ENCODE peak calls at places on chromosomes 2 and 18, in five cellular contexts. One of them, this sample, is unnamed.

GRCh38 chr18:3624546-3624817 is 174.5 kb downstream of the TGIF1 start:
- DNase-seq in OCI-LY7: no peak
- DNase-seq in neural progenitor cell: no peak
- DNase-seq in PC-3: no peak
- DNase-seq in HCT116: no peak
- DNase-seq in this sample: no peak

GRCh38 chr2:71299507-71299906 is 32.1 kb upstream of the ZNF638 start:
- DNase-seq in HCT116: no peak
- DNase-seq in PC-3: peak
- DNase-seq in OCI-LY7: peak
- DNase-seq in neural progenitor cell: peak
- DNase-seq in this sample: peak

GRCh38 chr2:152762202-152762601 is 43.8 kb downstream of the ARL6IP6 start:
- DNase-seq in PC-3: no peak
- DNase-seq in OCI-LY7: no peak
- DNase-seq in HCT116: no peak
- DNase-seq in neural progenitor cell: peak
- DNase-seq in this sample: no peak

GRCh38 chr2:32745191-32745590 is 117.3 kb downstream of the TTC27 start:
- DNase-seq in PC-3: peak
- DNase-seq in HCT116: no peak
- DNase-seq in OCI-LY7: no peak
- DNase-seq in neural progenitor cell: no peak
- DNase-seq in this sample: no peak

GRCh38 chr2:5070257-5070656 is 621.9 kb upstream of the SOX11 start:
- DNase-seq in OCI-LY7: no peak
- DNase-seq in PC-3: peak
- DNase-seq in HCT116: no peak
- DNase-seq in neural progenitor cell: no peak
- DNase-seq in this sample: peak

GRCh38 chr18:63155169-63155852 is 164.3 kb downstream of the BCL2 start:
- DNase-seq in HCT116: peak
- DNase-seq in OCI-LY7: peak
- DNase-seq in PC-3: peak
- DNase-seq in neural progenitor cell: peak
- DNase-seq in this sample: peak

GRCh38 chr2:16034975-16035746 is 94.8 kb downstream of the MYCN start:
- DNase-seq in HCT116: no peak
- DNase-seq in neural progenitor cell: no peak
- DNase-seq in PC-3: no peak
- DNase-seq in OCI-LY7: no peak
- DNase-seq in this sample: no peak

GRCh38 chr18:44986933-44987332 is 306.2 kb downstream of the SETBP1 start:
- DNase-seq in HCT116: no peak
- DNase-seq in PC-3: no peak
- DNase-seq in OCI-LY7: no peak
- DNase-seq in neural progenitor cell: no peak
- DNase-seq in this sample: no peak

GRCh38 chr2:210099940-210100339 is 71.3 kb downstream of the KANSL1L start:
- DNase-seq in HCT116: no peak
- DNase-seq in OCI-LY7: no peak
- DNase-seq in neural progenitor cell: peak
- DNase-seq in PC-3: no peak
- DNase-seq in this sample: peak

GRCh38 chr2:157874997-157875719 is 972 bp downstream of the ACVR1 start:
- DNase-seq in OCI-LY7: peak
- DNase-seq in HCT116: no peak
- DNase-seq in neural progenitor cell: peak
- DNase-seq in PC-3: peak
- DNase-seq in this sample: peak

GRCh38 chr2:12257476-12257875 is 459.3 kb upstream of the TRIB2 start:
- DNase-seq in neural progenitor cell: no peak
- DNase-seq in OCI-LY7: no peak
- DNase-seq in HCT116: no peak
- DNase-seq in PC-3: no peak
- DNase-seq in this sample: no peak

GRCh38 chr18:24009651-24010333 is 4.8 kb upstream of the TTC39C start:
- DNase-seq in HCT116: no peak
- DNase-seq in neural progenitor cell: no peak
- DNase-seq in PC-3: no peak
- DNase-seq in OCI-LY7: peak
- DNase-seq in this sample: no peak

GRCh38 chr18:23650963-23651927 is 11.5 kb downstream of the ANKRD29 start:
- DNase-seq in PC-3: peak
- DNase-seq in HCT116: no peak
- DNase-seq in OCI-LY7: no peak
- DNase-seq in neural progenitor cell: no peak
- DNase-seq in this sample: no peak

GRCh38 chr2:206488623-206489022 is 45.3 kb downstream of the ADAM23 start:
- DNase-seq in neural progenitor cell: no peak
- DNase-seq in PC-3: no peak
- DNase-seq in HCT116: no peak
- DNase-seq in OCI-LY7: no peak
- DNase-seq in this sample: no peak

GRCh38 chr2:23988371-23988770 is 21.5 kb upstream of the MFSD2B start:
- DNase-seq in HCT116: no peak
- DNase-seq in PC-3: peak
- DNase-seq in neural progenitor cell: no peak
- DNase-seq in OCI-LY7: peak
- DNase-seq in this sample: no peak

GRCh38 chr2:182300603-182301002 is 126.2 kb downstream of the PDE1A start:
- DNase-seq in PC-3: peak
- DNase-seq in neural progenitor cell: no peak
- DNase-seq in OCI-LY7: no peak
- DNase-seq in HCT116: no peak
- DNase-seq in this sample: no peak

GRCh38 chr2:196995757-196996314 is 69.3 kb upstream of the PGAP1 start:
- DNase-seq in neural progenitor cell: no peak
- DNase-seq in OCI-LY7: no peak
- DNase-seq in HCT116: no peak
- DNase-seq in PC-3: no peak
- DNase-seq in this sample: no peak

GRCh38 chr2:177188482-177189469 is 23.8 kb upstream of the HNRNPA3 start:
- DNase-seq in OCI-LY7: no peak
- DNase-seq in HCT116: no peak
- DNase-seq in neural progenitor cell: no peak
- DNase-seq in PC-3: no peak
- DNase-seq in this sample: no peak

GRCh38 chr2:207561386-207562080 is 31.8 kb downstream of the CREB1 start:
- DNase-seq in neural progenitor cell: no peak
- DNase-seq in OCI-LY7: no peak
- DNase-seq in PC-3: no peak
- DNase-seq in HCT116: no peak
- DNase-seq in this sample: no peak

GRCh38 chr2:95017308-95017630 is 8.2 kb upstream of the MAL start:
- DNase-seq in PC-3: no peak
- DNase-seq in OCI-LY7: no peak
- DNase-seq in neural progenitor cell: no peak
- DNase-seq in HCT116: no peak
- DNase-seq in this sample: no peak

GRCh38 chr2:236555486-236555885 is 14.1 kb upstream of the ACKR3 start:
- DNase-seq in OCI-LY7: no peak
- DNase-seq in HCT116: no peak
- DNase-seq in neural progenitor cell: no peak
- DNase-seq in PC-3: no peak
- DNase-seq in this sample: no peak

GRCh38 chr2:236561874-236562273 is 7.8 kb upstream of the ACKR3 start:
- DNase-seq in OCI-LY7: no peak
- DNase-seq in PC-3: no peak
- DNase-seq in neural progenitor cell: no peak
- DNase-seq in HCT116: no peak
- DNase-seq in this sample: no peak

GRCh38 chr2:236562434-236562833 is 7.2 kb upstream of the ACKR3 start:
- DNase-seq in OCI-LY7: peak
- DNase-seq in HCT116: peak
- DNase-seq in PC-3: peak
- DNase-seq in neural progenitor cell: no peak
- DNase-seq in this sample: peak

GRCh38 chr2:236557894-236558532 is 11.6 kb upstream of the ACKR3 start:
- DNase-seq in HCT116: no peak
- DNase-seq in OCI-LY7: no peak
- DNase-seq in neural progenitor cell: no peak
- DNase-seq in PC-3: no peak
- DNase-seq in this sample: peak

GRCh38 chr2:236558999-236559978 is 10.3 kb upstream of the ACKR3 start:
- DNase-seq in neural progenitor cell: no peak
- DNase-seq in OCI-LY7: no peak
- DNase-seq in PC-3: no peak
- DNase-seq in HCT116: no peak
- DNase-seq in this sample: no peak
- TF ChIP-seq EZH2phosphoT487 in neural progenitor cell: no peak
- TF ChIP-seq EZH2phosphoT487 in OCI-LY7: no peak
- TF ChIP-seq EZH2phosphoT487 in PC-3: no peak
- TF ChIP-seq EZH2phosphoT487 in HCT116: no peak
- TF ChIP-seq EZH2phosphoT487 in this sample: no peak

DNA sequence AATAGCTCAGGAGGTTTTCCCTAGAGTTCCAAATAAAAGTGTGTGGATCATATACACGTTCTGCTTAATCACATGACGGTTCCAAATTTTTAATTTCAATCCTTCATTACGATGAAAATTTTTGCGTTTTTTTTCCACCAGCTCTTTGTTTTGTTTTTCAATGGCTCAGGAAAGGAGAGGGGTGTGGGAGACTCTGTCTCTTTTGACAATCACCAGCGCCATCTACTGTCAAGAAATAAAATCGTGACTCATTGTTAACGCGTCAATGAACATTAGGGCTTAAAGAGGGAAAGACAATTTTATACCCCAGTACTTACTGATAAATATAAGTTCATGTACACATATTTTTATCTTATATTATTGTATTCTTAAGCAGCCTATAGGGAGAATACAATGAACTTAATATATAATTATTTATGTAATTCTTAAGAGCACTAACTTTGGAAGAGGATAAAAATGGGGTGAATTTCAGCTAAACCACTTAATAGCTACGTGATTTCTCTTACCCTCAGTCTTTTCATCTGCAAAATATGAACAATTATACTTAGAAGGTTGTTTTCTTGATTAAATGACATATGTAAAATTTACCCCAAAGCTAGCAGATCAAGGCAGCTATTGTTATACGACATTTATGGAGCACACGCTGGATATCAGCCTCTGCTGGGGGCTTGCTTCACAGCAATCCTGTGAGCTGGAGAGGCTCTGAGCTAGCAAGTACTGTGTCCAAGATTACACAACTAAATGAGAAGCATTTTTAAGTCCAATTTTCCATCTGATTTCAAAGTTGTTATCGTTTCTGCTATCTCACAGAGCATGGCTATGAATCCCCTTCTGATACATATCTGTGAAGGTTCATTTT is 47.4 kb upstream of the RMDN2 start:
- DNase-seq in PC-3: peak
- DNase-seq in HCT116: peak
- DNase-seq in OCI-LY7: peak
- DNase-seq in neural progenitor cell: peak
- DNase-seq in this sample: peak
- TF ChIP-seq EZH2phosphoT487 in PC-3: no peak
- TF ChIP-seq EZH2phosphoT487 in HCT116: no peak
- TF ChIP-seq EZH2phosphoT487 in OCI-LY7: no peak
- TF ChIP-seq EZH2phosphoT487 in neural progenitor cell: no peak
- TF ChIP-seq EZH2phosphoT487 in this sample: no peak

GRCh38 chr2:64065516-64065915 is 46.3 kb upstream of the VPS54 start:
- DNase-seq in HCT116: no peak
- DNase-seq in PC-3: no peak
- DNase-seq in neural progenitor cell: no peak
- DNase-seq in OCI-LY7: no peak
- DNase-seq in this sample: no peak

GRCh38 chr2:64059270-64059669 is 40.0 kb upstream of the VPS54 start:
- DNase-seq in OCI-LY7: no peak
- DNase-seq in neural progenitor cell: no peak
- DNase-seq in PC-3: no peak
- DNase-seq in HCT116: no peak
- DNase-seq in this sample: no peak

GRCh38 chr2:64063924-64064331 is 44.7 kb upstream of the VPS54 start:
- DNase-seq in PC-3: no peak
- DNase-seq in HCT116: no peak
- DNase-seq in neural progenitor cell: no peak
- DNase-seq in OCI-LY7: peak
- DNase-seq in this sample: peak

GRCh38 chr2:64063454-64063853 is 44.2 kb upstream of the VPS54 start:
- DNase-seq in HCT116: no peak
- DNase-seq in neural progenitor cell: no peak
- DNase-seq in OCI-LY7: no peak
- DNase-seq in PC-3: no peak
- DNase-seq in this sample: no peak

GRCh38 chr2:64062840-64063239 is 43.6 kb upstream of the VPS54 start:
- DNase-seq in HCT116: no peak
- DNase-seq in PC-3: peak
- DNase-seq in OCI-LY7: peak
- DNase-seq in neural progenitor cell: no peak
- DNase-seq in this sample: no peak
- TF ChIP-seq EZH2phosphoT487 in HCT116: no peak
- TF ChIP-seq EZH2phosphoT487 in PC-3: no peak
- TF ChIP-seq EZH2phosphoT487 in OCI-LY7: no peak
- TF ChIP-seq EZH2phosphoT487 in neural progenitor cell: no peak
- TF ChIP-seq EZH2phosphoT487 in this sample: no peak

DNA sequence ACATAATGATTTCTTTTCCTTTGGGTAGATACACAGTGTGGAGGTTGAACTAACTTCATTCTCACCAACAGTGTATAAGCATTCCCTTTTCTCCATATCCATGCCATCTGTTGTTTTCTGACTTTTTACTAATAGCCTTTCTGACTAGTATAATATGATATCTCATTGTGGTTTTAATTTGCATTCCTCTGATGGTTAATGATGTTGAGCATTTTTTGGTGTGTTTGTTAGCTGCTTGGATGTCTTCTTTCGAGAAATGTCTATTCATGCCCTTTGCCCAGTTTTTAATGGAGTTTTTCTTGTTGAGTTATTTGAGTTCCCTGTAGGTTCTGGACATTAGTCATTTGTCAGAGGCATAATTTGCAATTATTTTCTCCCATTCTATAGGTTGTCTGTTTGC is 59.8 kb downstream of the MARCHF4 start:
- DNase-seq in HCT116: no peak
- DNase-seq in neural progenitor cell: no peak
- DNase-seq in PC-3: no peak
- DNase-seq in OCI-LY7: no peak
- DNase-seq in this sample: no peak
- TF ChIP-seq EZH2phosphoT487 in HCT116: no peak
- TF ChIP-seq EZH2phosphoT487 in neural progenitor cell: no peak
- TF ChIP-seq EZH2phosphoT487 in PC-3: no peak
- TF ChIP-seq EZH2phosphoT487 in OCI-LY7: no peak
- TF ChIP-seq EZH2phosphoT487 in this sample: no peak

DNA sequence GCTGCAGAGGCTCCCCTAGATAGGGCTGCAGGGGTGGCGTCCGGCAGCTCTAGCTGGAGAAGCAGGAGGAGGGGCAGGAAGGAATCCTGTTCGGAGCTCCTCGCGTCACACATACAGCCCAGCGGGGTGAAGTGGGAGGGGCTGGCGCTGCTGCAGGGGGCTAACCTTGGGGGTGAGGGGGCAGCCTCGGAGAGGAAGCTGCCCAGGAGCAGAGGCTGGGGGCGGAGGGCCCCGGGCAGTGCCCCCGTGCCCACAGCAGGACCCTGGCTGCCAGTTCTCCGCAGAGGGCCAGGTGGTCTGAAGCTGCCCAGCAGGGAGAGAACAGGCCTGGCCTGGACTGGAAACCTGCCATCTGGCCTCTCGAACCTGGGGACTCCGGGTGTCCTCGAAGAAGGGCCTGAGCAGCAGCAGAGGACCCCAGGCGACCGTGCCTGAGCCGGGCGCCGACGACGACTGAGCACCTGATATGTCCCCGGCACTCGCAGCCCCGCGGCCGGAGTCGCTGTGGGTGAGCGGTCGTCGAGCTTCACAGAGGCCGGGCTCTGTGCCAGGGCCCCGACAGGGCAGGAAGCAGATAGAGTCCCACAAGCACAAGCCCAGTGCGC is 2.5 kb upstream of the GPR35 start:
- DNase-seq in neural progenitor cell: no peak
- DNase-seq in HCT116: no peak
- DNase-seq in PC-3: no peak
- DNase-seq in OCI-LY7: no peak
- DNase-seq in this sample: no peak
- TF ChIP-seq EZH2phosphoT487 in neural progenitor cell: no peak
- TF ChIP-seq EZH2phosphoT487 in HCT116: no peak
- TF ChIP-seq EZH2phosphoT487 in PC-3: no peak
- TF ChIP-seq EZH2phosphoT487 in OCI-LY7: no peak
- TF ChIP-seq EZH2phosphoT487 in this sample: no peak